ENCODE peak calls at places on chromosome 17, in eight cellular contexts. One of them, this sample, is unnamed.

GRCh38 chr17:9969301-9969935 is 64.3 kb upstream of the RCVRN start:
- DNase-seq in neuronal stem cell: no peak
- DNase-seq in stomach: no peak
- DNase-seq in glomerular endothelial cell: no peak
- DNase-seq in effector CD4-positive, alpha-beta T cell: no peak
- DNase-seq in RPMI8226: no peak
- DNase-seq in CD8-positive, alpha-beta T cell: no peak
- DNase-seq in adrenal gland: no peak
- DNase-seq in this sample: no peak

GRCh38 chr17:52106638-52107261 is 51.8 kb downstream of the CA10 start:
- DNase-seq in RPMI8226: peak
- DNase-seq in CD8-positive, alpha-beta T cell: peak
- DNase-seq in neuronal stem cell: peak
- DNase-seq in glomerular endothelial cell: no peak
- DNase-seq in stomach: peak
- DNase-seq in effector CD4-positive, alpha-beta T cell: peak
- DNase-seq in adrenal gland: peak
- DNase-seq in this sample: peak

GRCh38 chr17:76914937-76915336 is 46.7 kb downstream of the MGAT5B start:
- DNase-seq in CD8-positive, alpha-beta T cell: no peak
- DNase-seq in neuronal stem cell: no peak
- DNase-seq in adrenal gland: no peak
- DNase-seq in stomach: no peak
- DNase-seq in effector CD4-positive, alpha-beta T cell: no peak
- DNase-seq in RPMI8226: no peak
- DNase-seq in glomerular endothelial cell: no peak
- DNase-seq in this sample: no peak

GRCh38 chr17:53626286-53626685 is 196.4 kb upstream of the KIF2B start:
- DNase-seq in effector CD4-positive, alpha-beta T cell: no peak
- DNase-seq in adrenal gland: no peak
- DNase-seq in stomach: no peak
- DNase-seq in neuronal stem cell: no peak
- DNase-seq in glomerular endothelial cell: no peak
- DNase-seq in RPMI8226: no peak
- DNase-seq in CD8-positive, alpha-beta T cell: no peak
- DNase-seq in this sample: peak

GRCh38 chr17:16286009-16286946 is 67.0 kb downstream of the CENPV start:
- DNase-seq in effector CD4-positive, alpha-beta T cell: peak
- DNase-seq in glomerular endothelial cell: peak
- DNase-seq in adrenal gland: peak
- DNase-seq in CD8-positive, alpha-beta T cell: peak
- DNase-seq in stomach: peak
- DNase-seq in RPMI8226: no peak
- DNase-seq in neuronal stem cell: peak
- DNase-seq in this sample: peak

GRCh38 chr17:10210151-10210574 is 11.8 kb upstream of the GAS7 start:
- DNase-seq in glomerular endothelial cell: no peak
- DNase-seq in CD8-positive, alpha-beta T cell: no peak
- DNase-seq in neuronal stem cell: no peak
- DNase-seq in effector CD4-positive, alpha-beta T cell: no peak
- DNase-seq in RPMI8226: no peak
- DNase-seq in adrenal gland: no peak
- DNase-seq in stomach: no peak
- DNase-seq in this sample: no peak

GRCh38 chr17:6589266-6589946 is 33.1 kb upstream of the PITPNM3 start:
- DNase-seq in RPMI8226: no peak
- DNase-seq in adrenal gland: no peak
- DNase-seq in effector CD4-positive, alpha-beta T cell: no peak
- DNase-seq in glomerular endothelial cell: no peak
- DNase-seq in neuronal stem cell: no peak
- DNase-seq in stomach: no peak
- DNase-seq in CD8-positive, alpha-beta T cell: no peak
- DNase-seq in this sample: no peak

GRCh38 chr17:48542114-48542955 is 2.6 kb downstream of the HOXB2 start:
- DNase-seq in adrenal gland: no peak
- DNase-seq in neuronal stem cell: no peak
- DNase-seq in glomerular endothelial cell: no peak
- DNase-seq in effector CD4-positive, alpha-beta T cell: no peak
- DNase-seq in RPMI8226: no peak
- DNase-seq in CD8-positive, alpha-beta T cell: peak
- DNase-seq in stomach: no peak
- DNase-seq in this sample: no peak

GRCh38 chr17:48990882-48991357 is 6.3 kb upstream of the IGF2BP1 start:
- DNase-seq in RPMI8226: no peak
- DNase-seq in effector CD4-positive, alpha-beta T cell: no peak
- DNase-seq in glomerular endothelial cell: no peak
- DNase-seq in CD8-positive, alpha-beta T cell: no peak
- DNase-seq in adrenal gland: no peak
- DNase-seq in stomach: no peak
- DNase-seq in neuronal stem cell: no peak
- DNase-seq in this sample: no peak

GRCh38 chr17:48555183-48555615 is 10.3 kb upstream of the HOXB2 start:
- DNase-seq in RPMI8226: no peak
- DNase-seq in stomach: no peak
- DNase-seq in glomerular endothelial cell: no peak
- DNase-seq in adrenal gland: no peak
- DNase-seq in CD8-positive, alpha-beta T cell: no peak
- DNase-seq in effector CD4-positive, alpha-beta T cell: no peak
- DNase-seq in neuronal stem cell: no peak
- DNase-seq in this sample: no peak

GRCh38 chr17:64781394-64781793 is 119.3 kb upstream of the SMURF2 start:
- DNase-seq in adrenal gland: no peak
- DNase-seq in RPMI8226: peak
- DNase-seq in CD8-positive, alpha-beta T cell: peak
- DNase-seq in stomach: peak
- DNase-seq in effector CD4-positive, alpha-beta T cell: peak
- DNase-seq in glomerular endothelial cell: no peak
- DNase-seq in neuronal stem cell: no peak
- DNase-seq in this sample: peak

GRCh38 chr17:78839762-78840529 is 668 bp downstream of the USP36 start:
- DNase-seq in adrenal gland: peak
- DNase-seq in neuronal stem cell: peak
- DNase-seq in CD8-positive, alpha-beta T cell: peak
- DNase-seq in stomach: peak
- DNase-seq in effector CD4-positive, alpha-beta T cell: peak
- DNase-seq in glomerular endothelial cell: no peak
- DNase-seq in RPMI8226: peak
- DNase-seq in this sample: peak

GRCh38 chr17:49676276-49676868 is 1.5 kb downstream of the SPOP start:
- DNase-seq in stomach: no peak
- DNase-seq in glomerular endothelial cell: no peak
- DNase-seq in adrenal gland: no peak
- DNase-seq in neuronal stem cell: peak
- DNase-seq in effector CD4-positive, alpha-beta T cell: peak
- DNase-seq in CD8-positive, alpha-beta T cell: no peak
- DNase-seq in RPMI8226: peak
- DNase-seq in this sample: no peak

GRCh38 chr17:66438101-66438500 is 135.7 kb downstream of the PRKCA start:
- DNase-seq in glomerular endothelial cell: no peak
- DNase-seq in adrenal gland: no peak
- DNase-seq in RPMI8226: peak
- DNase-seq in effector CD4-positive, alpha-beta T cell: no peak
- DNase-seq in CD8-positive, alpha-beta T cell: no peak
- DNase-seq in stomach: no peak
- DNase-seq in neuronal stem cell: no peak
- DNase-seq in this sample: no peak